ENCODE peak calls at places on chromosomes 6 and 20, in nine cellular contexts. D is stimulated activated CD8-positive, alpha-beta memory T cell treated with anti-CD3 and anti-CD28 coated beads, Interleukin-12 subunit alpha, Interleukin-12 subunit beta, amount 100 ng/mL, for 1 hour; N is T-helper 17 cell; A is fibroblast of mammary gland; X is HTR-8/SVneo; O is foreskin fibroblast; Q is pancreas; S is H9; J is activated CD4-positive, CD25-positive, alpha-beta regulatory T cell. Z is an unnamed sample.

GRCh38 chr6:36780517-36781210 is 58.6 kb downstream of the CPNE5 start:
- DNase-seq in A (no peak), N (no peak), D (no peak), S (no peak), X (no peak), J (no peak), O (no peak), Q (peak; percentile 76), Z (no peak)

GRCh38 chr6:150672792-150673191 is 73.1 kb downstream of the PLEKHG1 start:
- DNase-seq in O (no peak), J (no peak), N (no peak), S (no peak), Q (no peak), D (no peak), X (no peak), A (no peak), Z (no peak)

GRCh38 chr20:49526056-49526455 is 41.9 kb downstream of the PTGIS start:
- DNase-seq in O (no peak), N (no peak), S (no peak), X (no peak), J (no peak), Q (no peak), D (no peak), A (no peak), Z (no peak)

GRCh38 chr6:6224933-6225486 is 95.5 kb downstream of the F13A1 start:
- DNase-seq in J (no peak), X (no peak), O (no peak), Q (no peak), S (no peak), D (no peak), N (no peak), A (peak; percentile 2), Z (no peak)

GRCh38 chr6:47135772-47136171 is 93.6 kb upstream of the ADGRF1 start:
- DNase-seq in X (peak; percentile 48), D (no peak), O (peak; percentile 89), Q (no peak), A (peak; percentile 97), S (no peak), N (no peak), J (no peak), Z (peak; percentile 90)

GRCh38 chr6:169566961-169567360 is 134.9 kb downstream of the WDR27 start:
- DNase-seq in A (no peak), N (no peak), S (no peak), D (no peak), X (no peak), Q (no peak), J (no peak), O (no peak), Z (no peak)

GRCh38 chr6:168133186-168133585 is 54.2 kb upstream of the FRMD1 start:
- DNase-seq in D (no peak), X (no peak), N (no peak), A (peak; percentile 41), Q (no peak), S (peak; percentile 46), O (peak; percentile 73), J (no peak), Z (no peak)

GRCh38 chr6:53335224-53335994 is 13.3 kb downstream of the ELOVL5 start:
- DNase-seq in J (peak; percentile 61), N (peak; percentile 40), X (no peak), A (no peak), Q (no peak), D (no peak), S (no peak), O (no peak), Z (no peak)

GRCh38 chr20:29878281-29878741 is 1379.2 kb upstream of the DEFB115 start:
- DNase-seq in X (no peak), O (no peak), A (no peak), N (no peak), J (no peak), Q (peak; percentile 30), D (no peak), S (no peak), Z (peak; percentile 66)

GRCh38 chr6:24228681-24229255 is 102.8 kb downstream of the NRSN1 start:
- DNase-seq in N (no peak), D (no peak), A (peak; percentile 95), X (peak; percentile 58), Q (no peak), J (no peak), O (peak; percentile 75), S (no peak), Z (peak; percentile 66)

GRCh38 chr20:45299786-45300185 is 6.9 kb upstream of the RBPJL start:
- DNase-seq in O (no peak), Q (no peak), D (no peak), N (no peak), A (no peak), X (no peak), J (no peak), S (no peak), Z (no peak)

GRCh38 chr20:56710577-56711465 is 81.7 kb downstream of the TFAP2C start:
- DNase-seq in A (peak; percentile 58), S (no peak), N (no peak), Q (no peak), J (no peak), D (no peak), X (no peak), O (peak; percentile 58), Z (peak; percentile 35)

GRCh38 chr6:62891065-62891647 is 320.1 kb upstream of the FKBP1C start:
- DNase-seq in O (no peak), S (no peak), D (no peak), Q (no peak), A (peak; percentile 1), N (no peak), X (no peak), J (no peak), Z (no peak)

GRCh38 chr6:55642366-55642765 is 63.4 kb upstream of the HMGCLL1 start:
- DNase-seq in D (no peak), N (no peak), A (no peak), X (no peak), Q (no peak), S (no peak), O (no peak), J (no peak), Z (no peak)

GRCh38 chr20:58888521-58889333 is 36.2 kb downstream of the GNAS start:
- DNase-seq in A (peak; percentile 73), Q (peak; percentile 83), N (peak; percentile 70), J (peak; percentile 74), D (peak; percentile 69), X (peak; percentile 86), S (peak; percentile 90), O (peak; percentile 88), Z (peak; percentile 69)

GRCh38 chr20:1561350-1561749 is 3.8 kb upstream of the SIRPD start:
- DNase-seq in N (no peak), O (no peak), S (no peak), A (no peak), J (no peak), D (no peak), Q (no peak), X (no peak), Z (no peak)

GRCh38 chr20:33437141-33437911 is 6.2 kb downstream of the SNTA1 start:
- DNase-seq in X (peak; percentile 63), D (no peak), S (no peak), N (no peak), A (peak; percentile 37), Q (peak; percentile 43), O (no peak), J (no peak), Z (no peak)

GRCh38 chr6:48069280-48069679 is 41.7 kb downstream of the PTCHD4 start:
- DNase-seq in J (no peak), Q (no peak), N (no peak), S (peak; percentile 51), X (no peak), A (peak; percentile 33), O (peak; percentile 61), D (no peak), Z (no peak)

GRCh38 chr20:49887251-49887827 is 28.0 kb downstream of the SPATA2 start:
- DNase-seq in Q (no peak), O (peak; percentile 87), J (no peak), N (no peak), D (no peak), A (peak; percentile 41), S (no peak), X (no peak), Z (no peak)

GRCh38 chr20:21515300-21516179 is 1.7 kb upstream of the NKX2-2 start:
- DNase-seq in J (no peak), N (no peak), D (no peak), A (no peak), O (no peak), X (no peak), Q (no peak), S (no peak), Z (no peak)

GRCh38 chr20:57553376-57554018 is 7.4 kb upstream of the PCK1 start:
- DNase-seq in N (no peak), J (no peak), D (no peak), Q (no peak), O (peak; percentile 3), A (no peak), S (no peak), X (no peak), Z (no peak)

GRCh38 chr20:44728835-44729342 is 13.7 kb downstream of the CCN5 start:
- DNase-seq in O (peak; percentile 97), N (no peak), A (peak; percentile 84), D (no peak), X (peak; percentile 100), S (peak; percentile 71), J (no peak), Q (peak; percentile 55), Z (peak; percentile 94)

GRCh38 chr20:3819413-3820047 is 817 bp upstream of the AP5S1 start:
- DNase-seq in A (no peak), D (no peak), N (no peak), J (no peak), Q (no peak), S (no peak), O (no peak), X (no peak), Z (no peak)

GRCh38 chr6:157755752-157756411 is 67.2 kb upstream of the SNX9 start:
- DNase-seq in N (no peak), O (no peak), S (no peak), X (no peak), D (peak; percentile 26), J (no peak), Q (no peak), A (no peak), Z (no peak)

GRCh38 chr6:112337209-112337638 is 9.9 kb upstream of the RFPL4B start:
- DNase-seq in D (no peak), N (no peak), Q (peak; percentile 23), J (no peak), O (peak; percentile 93), S (peak; percentile 71), X (peak; percentile 76), A (peak; percentile 88), Z (peak; percentile 79)

GRCh38 chr6:169786349-169786748 is 34.9 kb downstream of the ERMARD start:
- DNase-seq in Q (no peak), A (no peak), D (no peak), X (no peak), J (no peak), S (peak; percentile 15), N (no peak), O (no peak), Z (no peak)

GRCh38 chr20:1333462-1334369 is 4.8 kb upstream of the SDCBP2 start:
- DNase-seq in D (no peak), A (no peak), Q (no peak), O (no peak), X (no peak), S (peak; percentile 8), J (no peak), N (no peak), Z (no peak)

GRCh38 chr6:139109558-139109957 is 25.3 kb upstream of the HECA start:
- DNase-seq in A (peak; percentile 55), O (peak; percentile 46), X (no peak), S (peak; percentile 70), N (no peak), D (no peak), Q (no peak), J (no peak), Z (peak; percentile 52)

GRCh38 chr20:62875419-62876355 is 14.1 kb upstream of the TCFL5 start:
- DNase-seq in X (no peak), N (no peak), J (no peak), D (no peak), Q (peak; percentile 71), A (peak; percentile 86), O (peak; percentile 83), S (peak; percentile 95), Z (peak; percentile 90)

GRCh38 chr20:56285496-56285895 is 37.0 kb downstream of the MC3R start:
- DNase-seq in S (no peak), O (no peak), D (no peak), A (peak; percentile 4), X (no peak), N (no peak), J (no peak), Q (no peak), Z (peak; percentile 15)

GRCh38 chr6:20403766-20404640 is 2.3 kb downstream of the E2F3 start:
- DNase-seq in N (no peak), D (peak; percentile 40), A (peak; percentile 66), S (peak; percentile 56), J (peak; percentile 68), O (peak; percentile 78), Q (no peak), X (no peak), Z (peak; percentile 66)

Z was measured in HT1080.